ENCODE peak calls at places on chromosomes 11 and 22, in six cellular contexts. One of them, this sample, is unnamed.

GRCh38 chr22:33227791-33228190 is 169.6 kb upstream of the SYN3 start:
- DNase-seq in H1: no peak
- DNase-seq in K562: no peak
- DNase-seq in SK-N-SH: no peak
- DNase-seq in GM12878: no peak
- DNase-seq in HepG2: no peak
- DNase-seq in this sample: no peak

GRCh38 chr11:120205596-120206161 is 5.2 kb upstream of the OAF start:
- DNase-seq in H1: no peak
- DNase-seq in K562: no peak
- DNase-seq in SK-N-SH: no peak
- DNase-seq in GM12878: no peak
- DNase-seq in HepG2: no peak
- DNase-seq in this sample: peak

GRCh38 chr11:88012456-88012855 is 162.8 kb downstream of the RAB38 start:
- DNase-seq in H1: no peak
- DNase-seq in K562: no peak
- DNase-seq in SK-N-SH: no peak
- DNase-seq in GM12878: no peak
- DNase-seq in HepG2: no peak
- DNase-seq in this sample: no peak

GRCh38 chr11:59865031-59865430 is 1.3 kb downstream of the TCN1 start:
- DNase-seq in H1: no peak
- DNase-seq in K562: no peak
- DNase-seq in SK-N-SH: no peak
- DNase-seq in GM12878: no peak
- DNase-seq in HepG2: no peak
- DNase-seq in this sample: no peak

GRCh38 chr22:19287889-19288288 is 3.6 kb downstream of the CLTCL1 start:
- DNase-seq in H1: no peak
- DNase-seq in K562: no peak
- DNase-seq in SK-N-SH: no peak
- DNase-seq in GM12878: no peak
- DNase-seq in HepG2: no peak
- DNase-seq in this sample: no peak

GRCh38 chr22:50218153-50218995 is 17.6 kb downstream of the SELENOO start:
- DNase-seq in H1: peak
- DNase-seq in K562: no peak
- DNase-seq in SK-N-SH: no peak
- DNase-seq in GM12878: no peak
- DNase-seq in HepG2: no peak
- DNase-seq in this sample: no peak

GRCh38 chr11:88680806-88681205 is 343.3 kb upstream of the CTSC start:
- DNase-seq in H1: no peak
- DNase-seq in K562: no peak
- DNase-seq in SK-N-SH: no peak
- DNase-seq in GM12878: no peak
- DNase-seq in HepG2: no peak
- DNase-seq in this sample: no peak

GRCh38 chr11:82577246-82577645 is 156.4 kb downstream of the FAM181B start:
- DNase-seq in H1: no peak
- DNase-seq in K562: no peak
- DNase-seq in SK-N-SH: peak
- DNase-seq in GM12878: no peak
- DNase-seq in HepG2: no peak
- DNase-seq in this sample: no peak

GRCh38 chr22:36184433-36185035 is 17.1 kb downstream of the APOL4 start:
- DNase-seq in H1: no peak
- DNase-seq in K562: no peak
- DNase-seq in SK-N-SH: no peak
- DNase-seq in GM12878: no peak
- DNase-seq in HepG2: no peak
- DNase-seq in this sample: no peak

GRCh38 chr22:29156507-29156906 is 49.2 kb upstream of the EMID1 start:
- DNase-seq in H1: peak
- DNase-seq in K562: peak
- DNase-seq in SK-N-SH: no peak
- DNase-seq in GM12878: no peak
- DNase-seq in HepG2: peak
- DNase-seq in this sample: no peak

GRCh38 chr11:113778111-113778910 is 1.3 kb upstream of the CLDN25 start:
- DNase-seq in H1: no peak
- DNase-seq in K562: no peak
- DNase-seq in SK-N-SH: peak
- DNase-seq in GM12878: no peak
- DNase-seq in HepG2: peak
- DNase-seq in this sample: no peak

GRCh38 chr11:924406-925157 is 1.1 kb upstream of the AP2A2 start:
- DNase-seq in H1: no peak
- DNase-seq in K562: no peak
- DNase-seq in SK-N-SH: peak
- DNase-seq in GM12878: no peak
- DNase-seq in HepG2: no peak
- DNase-seq in this sample: no peak

GRCh38 chr11:61254403-61255025 is 13.5 kb downstream of the PGA5 start:
- DNase-seq in H1: peak
- DNase-seq in K562: peak
- DNase-seq in SK-N-SH: peak
- DNase-seq in GM12878: peak
- DNase-seq in HepG2: peak
- DNase-seq in this sample: peak

GRCh38 chr11:91373497-91373896 is 851.1 kb upstream of the FAT3 start:
- DNase-seq in H1: no peak
- DNase-seq in K562: no peak
- DNase-seq in SK-N-SH: no peak
- DNase-seq in GM12878: no peak
- DNase-seq in HepG2: no peak
- DNase-seq in this sample: no peak

GRCh38 chr22:19092725-19093124 is 29.5 kb downstream of the DGCR2 start:
- DNase-seq in H1: no peak
- DNase-seq in K562: no peak
- DNase-seq in SK-N-SH: no peak
- DNase-seq in GM12878: no peak
- DNase-seq in HepG2: no peak
- DNase-seq in this sample: no peak

GRCh38 chr22:48494968-48495750 is 1332.5 kb downstream of the BRD1 start:
- DNase-seq in H1: no peak
- DNase-seq in K562: no peak
- DNase-seq in SK-N-SH: no peak
- DNase-seq in GM12878: no peak
- DNase-seq in HepG2: no peak
- DNase-seq in this sample: no peak

GRCh38 chr11:72918825-72919224 is 104.6 kb downstream of the ATG16L2 start:
- DNase-seq in H1: no peak
- DNase-seq in K562: no peak
- DNase-seq in SK-N-SH: no peak
- DNase-seq in GM12878: no peak
- DNase-seq in HepG2: no peak
- DNase-seq in this sample: no peak

GRCh38 chr11:133911169-133911568 is 45.6 kb downstream of the IGSF9B start:
- DNase-seq in H1: no peak
- DNase-seq in K562: peak
- DNase-seq in SK-N-SH: peak
- DNase-seq in GM12878: no peak
- DNase-seq in HepG2: no peak
- DNase-seq in this sample: no peak

GRCh38 chr11:30392221-30392784 is 69.4 kb downstream of the ARL14EP start:
- DNase-seq in H1: no peak
- DNase-seq in K562: no peak
- DNase-seq in SK-N-SH: no peak
- DNase-seq in GM12878: no peak
- DNase-seq in HepG2: no peak
- DNase-seq in this sample: no peak

GRCh38 chr11:128262463-128263345 is 324.7 kb downstream of the ETS1 start:
- DNase-seq in H1: no peak
- DNase-seq in K562: peak
- DNase-seq in SK-N-SH: no peak
- DNase-seq in GM12878: no peak
- DNase-seq in HepG2: no peak
- DNase-seq in this sample: no peak

GRCh38 chr11:68430801-68431200 is 29.8 kb upstream of the PPP6R3 start:
- DNase-seq in H1: no peak
- DNase-seq in K562: no peak
- DNase-seq in SK-N-SH: no peak
- DNase-seq in GM12878: no peak
- DNase-seq in HepG2: no peak
- DNase-seq in this sample: no peak

GRCh38 chr22:21642584-21643448 is 714 bp downstream of the SDF2L1 start:
- DNase-seq in H1: peak
- DNase-seq in K562: peak
- DNase-seq in SK-N-SH: peak
- DNase-seq in GM12878: no peak
- DNase-seq in HepG2: peak
- DNase-seq in this sample: no peak
- TF ChIP-seq GABPA in H1: no peak
- TF ChIP-seq GABPA in K562: no peak
- TF ChIP-seq GABPA in SK-N-SH: no peak
- TF ChIP-seq GABPA in GM12878: no peak
- TF ChIP-seq GABPA in HepG2: peak
- TF ChIP-seq GABPA in this sample: no peak

GRCh38 chr11:122150484-122151124 is 34.6 kb upstream of the BLID start:
- DNase-seq in H1: no peak
- DNase-seq in K562: no peak
- DNase-seq in SK-N-SH: no peak
- DNase-seq in GM12878: no peak
- DNase-seq in HepG2: peak
- DNase-seq in this sample: no peak
- H3K4me3 ChIP-seq in H1: no peak
- H3K4me3 ChIP-seq in K562: no peak
- H3K4me3 ChIP-seq in SK-N-SH: no peak
- H3K4me3 ChIP-seq in GM12878: no peak
- H3K4me3 ChIP-seq in HepG2: no peak
- H3K4me3 ChIP-seq in this sample: no peak

GRCh38 chr11:111912535-111912934 is at the start of gene HSPB2:
- DNase-seq in H1: no peak
- DNase-seq in K562: no peak
- DNase-seq in SK-N-SH: no peak
- DNase-seq in GM12878: no peak
- DNase-seq in HepG2: no peak
- DNase-seq in this sample: no peak

GRCh38 chr11:111911563-111912401 is at the start of gene CRYAB:
- DNase-seq in H1: no peak
- DNase-seq in K562: peak
- DNase-seq in SK-N-SH: no peak
- DNase-seq in GM12878: no peak
- DNase-seq in HepG2: peak
- DNase-seq in this sample: no peak

GRCh38 chr11:111913031-111913861 is 712 bp downstream of the HSPB2 start:
- DNase-seq in H1: no peak
- DNase-seq in K562: no peak
- DNase-seq in SK-N-SH: no peak
- DNase-seq in GM12878: no peak
- DNase-seq in HepG2: no peak
- DNase-seq in this sample: no peak

GRCh38 chr11:111916768-111917167 is 1.9 kb upstream of the C11orf52 start:
- DNase-seq in H1: no peak
- DNase-seq in K562: no peak
- DNase-seq in SK-N-SH: no peak
- DNase-seq in GM12878: no peak
- DNase-seq in HepG2: no peak
- DNase-seq in this sample: no peak

GRCh38 chr11:111913997-111914396 is 1.5 kb downstream of the HSPB2 start:
- DNase-seq in H1: no peak
- DNase-seq in K562: no peak
- DNase-seq in SK-N-SH: no peak
- DNase-seq in GM12878: no peak
- DNase-seq in HepG2: peak
- DNase-seq in this sample: no peak
- TF ChIP-seq POLR2AphosphoS5 in H1: no peak
- TF ChIP-seq POLR2AphosphoS5 in K562: no peak
- TF ChIP-seq POLR2AphosphoS5 in SK-N-SH: no peak
- TF ChIP-seq POLR2AphosphoS5 in GM12878: no peak
- TF ChIP-seq POLR2AphosphoS5 in HepG2: no peak
- TF ChIP-seq POLR2AphosphoS5 in this sample: no peak

GRCh38 chr11:58577441-58578135 is 1.3 kb upstream of the ZFP91 start:
- DNase-seq in H1: peak
- DNase-seq in K562: no peak
- DNase-seq in SK-N-SH: no peak
- DNase-seq in GM12878: peak
- DNase-seq in HepG2: peak
- DNase-seq in this sample: peak
- TF ChIP-seq GABPA in H1: no peak
- TF ChIP-seq GABPA in K562: no peak
- TF ChIP-seq GABPA in SK-N-SH: no peak
- TF ChIP-seq GABPA in GM12878: peak
- TF ChIP-seq GABPA in HepG2: no peak
- TF ChIP-seq GABPA in this sample: no peak

GRCh38 chr11:117415358-117415896 is 87.8 kb downstream of the CEP164 start:
- DNase-seq in H1: no peak
- DNase-seq in K562: no peak
- DNase-seq in SK-N-SH: no peak
- DNase-seq in GM12878: no peak
- DNase-seq in HepG2: no peak
- DNase-seq in this sample: no peak
- H3K4me3 ChIP-seq in H1: no peak
- H3K4me3 ChIP-seq in K562: no peak
- H3K4me3 ChIP-seq in SK-N-SH: no peak
- H3K4me3 ChIP-seq in GM12878: no peak
- H3K4me3 ChIP-seq in HepG2: no peak
- H3K4me3 ChIP-seq in this sample: no peak

DNA sequence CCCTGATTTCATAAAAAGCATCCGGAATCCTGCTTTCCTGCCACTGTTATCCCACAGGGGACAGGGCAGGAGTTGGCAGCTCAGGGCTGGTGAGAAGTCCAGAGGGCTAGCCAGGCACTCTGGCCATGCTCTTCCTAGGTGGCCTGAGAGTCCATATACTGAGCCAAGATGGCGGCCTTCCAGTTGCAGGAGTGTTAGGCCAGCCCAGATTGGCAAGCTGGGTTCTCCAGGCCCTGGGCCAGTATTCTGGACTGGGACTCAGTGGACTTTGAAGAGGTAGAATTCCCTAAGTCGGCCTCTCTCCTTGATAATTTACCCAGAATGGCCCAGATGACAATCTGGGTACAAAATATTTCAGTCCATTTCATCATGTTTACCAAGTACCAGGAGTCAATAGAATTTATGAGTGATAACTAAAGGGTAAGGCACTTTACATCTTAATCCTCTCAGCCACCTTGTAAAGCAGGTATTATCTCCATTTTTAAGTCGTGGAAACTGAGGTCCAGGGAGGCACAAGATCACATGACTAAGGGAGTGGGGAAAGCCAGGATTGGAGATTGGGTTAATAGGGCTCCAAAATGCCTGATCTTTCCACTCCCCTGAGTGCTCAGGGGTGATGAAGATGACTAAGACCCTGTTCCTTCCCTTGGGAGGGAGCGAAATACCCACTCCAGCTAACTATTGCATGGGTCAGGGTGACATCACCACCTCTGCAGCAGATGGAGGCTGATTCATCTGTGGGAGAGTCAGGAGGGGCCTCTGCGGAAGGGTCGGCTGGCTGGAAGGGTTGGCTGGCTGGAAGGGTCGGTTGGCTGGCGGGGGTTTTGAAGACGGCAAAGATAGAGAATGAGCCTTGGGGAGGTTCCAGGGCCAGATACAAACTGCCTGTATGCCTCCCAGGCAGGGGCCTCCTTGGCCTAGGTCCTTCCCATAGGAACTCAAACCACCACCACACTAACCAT is 1.2 kb upstream of the MICALL1 start:
- DNase-seq in H1: peak
- DNase-seq in K562: peak
- DNase-seq in SK-N-SH: peak
- DNase-seq in GM12878: no peak
- DNase-seq in HepG2: peak
- DNase-seq in this sample: no peak
- TF ChIP-seq POLR2AphosphoS5 in H1: no peak
- TF ChIP-seq POLR2AphosphoS5 in K562: no peak
- TF ChIP-seq POLR2AphosphoS5 in SK-N-SH: peak
- TF ChIP-seq POLR2AphosphoS5 in GM12878: no peak
- TF ChIP-seq POLR2AphosphoS5 in HepG2: no peak
- TF ChIP-seq POLR2AphosphoS5 in this sample: no peak